ENCODE peak calls at places on chromosome 1, in four cellular contexts. Q, U, G and E are unnamed samples.

GRCh38 chr1:59032221-59032620 is 248.4 kb upstream of the JUN start:
- DNase-seq in Q (no peak), U (no peak), G (no peak), E (no peak)

GRCh38 chr1:31855038-31855845 is 39.4 kb upstream of the SPOCD1 start:
- DNase-seq in U (no peak), G (no peak), Q (no peak), E (no peak)

GRCh38 chr1:94949681-94950661 is 23.1 kb upstream of the CNN3 start:
- DNase-seq in G (no peak), Q (no peak), U (no peak), E (no peak)

GRCh38 chr1:230648114-230648513 is 5.8 kb downstream of the COG2 start:
- DNase-seq in U (no peak), G (no peak), Q (no peak), E (no peak)

GRCh38 chr1:201009967-201010645 is 13.4 kb downstream of the KIF21B start:
- DNase-seq in U (no peak), Q (no peak), G (no peak), E (no peak)

GRCh38 chr1:116769561-116769977 is 15.3 kb downstream of the CD2 start:
- DNase-seq in G (peak), U (peak), Q (no peak), E (no peak)

GRCh38 chr1:235069171-235069570 is 59.5 kb downstream of the TOMM20 start:
- DNase-seq in U (no peak), Q (no peak), G (no peak), E (no peak)

GRCh38 chr1:172270605-172271004 is 149.9 kb upstream of the C1orf105 start:
- DNase-seq in Q (no peak), G (no peak), U (no peak), E (no peak)

GRCh38 chr1:48673725-48674124 is 103.0 kb downstream of the BEND5 start:
- DNase-seq in G (no peak), U (no peak), Q (no peak), E (no peak)

GRCh38 chr1:115980998-115981993 is 5.0 kb downstream of the SLC22A15 start:
- DNase-seq in G (peak), U (peak), Q (no peak), E (no peak)

GRCh38 chr1:156134716-156135435 is 18.5 kb upstream of the SEMA4A start:
- DNase-seq in U (no peak), G (no peak), Q (no peak), E (no peak)

GRCh38 chr1:192984058-192984457 is 75.1 kb downstream of the UCHL5 start:
- DNase-seq in Q (no peak), G (no peak), U (no peak), E (no peak)

GRCh38 chr1:79929356-79929755 is 922.8 kb upstream of the ADGRL4 start:
- DNase-seq in U (no peak), G (no peak), Q (no peak), E (no peak)

GRCh38 chr1:202644219-202645096 is 65.8 kb downstream of the SYT2 start:
- DNase-seq in G (no peak), U (no peak), Q (no peak), E (no peak)

GRCh38 chr1:117686907-117687306 is 81.1 kb downstream of the TENT5C start:
- DNase-seq in U (no peak), Q (no peak), G (no peak), E (no peak)

GRCh38 chr1:99600782-99601181 is 45.1 kb upstream of the PALMD start:
- DNase-seq in U (no peak), Q (no peak), G (no peak), E (no peak)

GRCh38 chr1:30847358-30847972 is 61.1 kb downstream of the SDC3 start:
- DNase-seq in G (no peak), U (no peak), Q (no peak), E (no peak)

GRCh38 chr1:192104852-192105251 is 53.4 kb upstream of the RGS18 start:
- DNase-seq in G (no peak), U (peak), Q (no peak), E (no peak)